ENCODE peak calls at places on chromosomes 3 and 15, in seven cellular contexts. P, J, X, V, S, Q and A are unnamed samples. For H3K4me1, the result is how much of the 10 kb centered on the place peaks cover.

GRCh38 chr3:87674397-87675161 is 384.2 kb downstream of the CGGBP1 start:
- DNase-seq in P (no peak), J (no peak), X (no peak), V (no peak), S (no peak), Q (no peak), A (no peak)

GRCh38 chr3:195762611-195763247 is 42.0 kb downstream of the MUC20 start:
- DNase-seq in P (no peak), J (no peak), X (no peak), V (no peak), S (no peak), Q (no peak), A (no peak)

GRCh38 chr3:46719735-46720271 is 2.1 kb upstream of the PRSS50 start:
- DNase-seq in P (no peak), J (peak), X (peak), V (no peak), S (no peak), Q (no peak), A (no peak)

GRCh38 chr15:89303986-89304385 is 30.6 kb downstream of the POLG start:
- DNase-seq in P (no peak), J (no peak), X (no peak), V (no peak), S (peak), Q (no peak), A (no peak)

GRCh38 chr3:156536524-156537316 is 18.2 kb downstream of the SSR3 start:
- DNase-seq in P (no peak), J (no peak), X (no peak), V (no peak), S (peak), Q (no peak), A (no peak)

GRCh38 chr3:44995142-44995770 is 19.2 kb downstream of the EXOSC7 start:
- DNase-seq in P (peak), J (no peak), X (peak), V (no peak), S (peak), Q (peak), A (no peak)

GRCh38 chr3:47583320-47584075 is 4.8 kb upstream of the CSPG5 start:
- DNase-seq in P (no peak), J (no peak), X (no peak), V (no peak), S (peak), Q (no peak), A (no peak)

GRCh38 chr15:45522931-45523331 is 376 bp upstream of the SLC30A4 start:
- DNase-seq in P (no peak), J (peak), X (no peak), V (peak), S (peak), Q (no peak), A (no peak)

GRCh38 chr3:130692455-130692854 is 54.2 kb downstream of the PIK3R4 start:
- DNase-seq in P (no peak), J (no peak), X (no peak), V (no peak), S (peak), Q (no peak), A (no peak)

GRCh38 chr3:85875589-85875988 is 916.8 kb downstream of the CADM2 start:
- DNase-seq in P (no peak), J (no peak), X (no peak), V (no peak), S (no peak), Q (no peak), A (no peak)

GRCh38 chr3:98291332-98291957 is 9.1 kb downstream of the OR5H2 start:
- DNase-seq in P (no peak), J (no peak), X (no peak), V (no peak), S (no peak), Q (no peak), A (no peak)

GRCh38 chr3:31919528-31919927 is 61.5 kb downstream of the OSBPL10 start:
- DNase-seq in P (no peak), J (no peak), X (no peak), V (no peak), S (no peak), Q (no peak), A (no peak)

GRCh38 chr3:132256984-132257383 is 60.2 kb upstream of the ACP3 start:
- DNase-seq in P (peak), J (no peak), X (no peak), V (no peak), S (peak), Q (peak), A (no peak)

GRCh38 chr3:35505181-35505580 is 134.1 kb upstream of the ARPP21 start:
- DNase-seq in P (peak), J (no peak), X (no peak), V (no peak), S (no peak), Q (no peak), A (no peak)

GRCh38 chr3:125589743-125590142 is 5.6 kb downstream of the OSBPL11 start:
- DNase-seq in P (no peak), J (no peak), X (no peak), V (no peak), S (no peak), Q (no peak), A (no peak)

GRCh38 chr3:23203651-23204111 is 554 bp downstream of the UBE2E2 start:
- DNase-seq in P (peak), J (no peak), X (peak), V (peak), S (peak), Q (no peak), A (no peak)

GRCh38 chr3:122681294-122682015 is 816 bp downstream of the PARP14 start:
- DNase-seq in P (no peak), J (no peak), X (no peak), V (no peak), S (no peak), Q (peak), A (no peak)

GRCh38 chr3:123768480-123769359 is 115.4 kb downstream of the MYLK start:
- DNase-seq in P (no peak), J (no peak), X (no peak), V (no peak), S (no peak), Q (no peak), A (no peak)

GRCh38 chr3:15645246-15645645 is 43.7 kb downstream of the BTD start:
- DNase-seq in P (no peak), J (no peak), X (no peak), V (no peak), S (no peak), Q (no peak), A (no peak)
- H3K4me1 ChIP-seq in P (under half), J (under half), X (under half), V (under half), S (under half), Q (under half), A (under half)

DNA sequence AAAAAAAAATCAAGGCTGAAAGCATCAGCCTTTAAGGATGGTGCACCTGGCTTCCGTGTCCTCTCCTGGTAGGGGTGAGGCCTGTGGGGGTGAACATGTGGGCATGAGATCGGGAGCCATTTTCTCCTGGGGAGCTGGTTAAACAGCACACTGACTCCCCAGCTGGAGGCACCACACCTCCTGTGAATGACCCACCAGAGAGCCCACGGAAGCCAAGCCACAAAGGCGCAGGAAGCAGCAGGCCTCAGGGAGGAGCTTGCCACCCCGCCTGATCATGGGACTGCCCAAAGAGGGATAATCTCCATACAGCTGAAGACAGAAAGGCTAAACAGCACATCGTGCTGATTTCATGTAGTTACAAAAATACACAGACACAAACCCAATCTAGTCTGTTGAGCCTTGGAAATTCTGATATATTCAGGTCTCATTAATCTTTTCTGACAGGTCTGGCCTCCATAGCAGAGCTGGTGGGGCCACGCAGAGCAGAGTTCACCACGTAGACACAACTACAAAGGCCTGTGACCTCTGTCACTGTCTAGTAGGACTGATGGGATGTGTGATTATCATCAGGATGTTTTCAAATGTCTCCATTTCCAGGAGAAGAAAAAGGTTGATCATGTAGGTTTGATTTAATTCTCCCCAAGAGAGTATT is 75.1 kb downstream of the DUT start:
- DNase-seq in P (no peak), J (no peak), X (no peak), V (no peak), S (no peak), Q (no peak), A (no peak)
- H3K4me1 ChIP-seq in P (under half), J (under half), X (under half), V (under half), S (under half), Q (under half), A (under half)

DNA sequence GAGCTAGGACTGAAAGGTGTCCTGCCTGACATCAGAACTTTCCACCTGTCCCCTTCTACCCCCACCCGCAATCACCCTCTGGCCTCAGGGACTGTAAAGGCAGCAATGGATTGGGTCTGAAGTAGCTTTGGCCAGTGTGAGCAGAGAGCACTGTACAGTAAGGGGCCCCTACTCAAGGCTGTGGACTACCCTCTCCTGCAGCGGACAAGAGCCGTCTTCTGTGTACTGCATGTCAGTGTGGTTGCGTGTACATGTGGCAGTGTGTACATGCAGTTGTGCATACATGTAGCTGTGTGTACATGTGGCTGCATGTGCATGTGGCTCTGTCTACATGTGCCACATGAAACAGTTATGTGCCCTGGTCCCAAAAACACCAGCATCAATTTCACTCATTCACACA is 205.9 kb upstream of the LINGO1 start:
- DNase-seq in P (no peak), J (no peak), X (peak), V (no peak), S (no peak), Q (no peak), A (no peak)
- H3K4me1 ChIP-seq in P (under half), J (under half), X (under half), V (under half), S (under half), Q (under half), A (under half)

GRCh38 chr3:52707585-52707984 is 1.7 kb downstream of the SPCS1 start:
- DNase-seq in P (no peak), J (no peak), X (no peak), V (no peak), S (no peak), Q (no peak), A (no peak)

GRCh38 chr3:52712291-52713212 is 6.6 kb downstream of the SPCS1 start:
- DNase-seq in P (no peak), J (no peak), X (no peak), V (no peak), S (no peak), Q (no peak), A (no peak)

GRCh38 chr3:52705688-52706686 is at the start of the genes GLT8D1 and SPCS1:
- DNase-seq in P (peak), J (peak), X (peak), V (peak), S (peak), Q (peak), A (peak)

GRCh38 chr3:52714335-52715302 is 8.7 kb downstream of the SPCS1 start:
- DNase-seq in P (peak), J (no peak), X (no peak), V (no peak), S (no peak), Q (no peak), A (no peak)

DNA sequence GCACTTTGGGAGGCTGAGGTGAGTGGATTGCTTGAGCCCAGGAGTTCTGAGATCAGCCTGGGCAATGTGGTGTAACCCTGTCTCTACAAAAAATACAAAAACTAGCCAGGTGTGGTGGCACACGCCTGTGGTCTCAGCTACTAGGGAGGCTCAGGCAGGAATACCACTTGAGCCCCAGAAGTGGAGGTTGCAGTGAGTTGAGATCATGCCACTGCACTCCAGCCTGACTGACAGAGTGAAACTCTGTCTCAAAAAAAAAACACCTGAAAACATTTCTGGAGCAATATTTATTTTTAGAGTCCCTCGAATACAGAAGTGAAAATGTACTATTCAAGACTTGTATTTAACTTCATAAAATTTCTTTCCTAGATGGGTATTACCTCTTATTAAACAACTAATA is 4.6 kb downstream of the SPCS1 start:
- DNase-seq in P (no peak), J (no peak), X (no peak), V (no peak), S (no peak), Q (no peak), A (no peak)
- H3K4me1 ChIP-seq in P (under half), J (under half), X (under half), V (under half), S (under half), Q (under half), A (under half)

GRCh38 chr3:11574981-11575669 is 68.6 kb downstream of the VGLL4 start:
- DNase-seq in P (no peak), J (no peak), X (no peak), V (no peak), S (no peak), Q (no peak), A (no peak)
- H3K4me1 ChIP-seq in P (under half), J (under half), X (half or more), V (under half), S (under half), Q (under half), A (under half)

GRCh38 chr3:43391621-43392020 is 105.3 kb downstream of the SNRK start:
- DNase-seq in P (no peak), J (no peak), X (no peak), V (no peak), S (no peak), Q (no peak), A (no peak)
- H3K4me1 ChIP-seq in P (under half), J (under half), X (under half), V (under half), S (under half), Q (under half), A (half or more)

GRCh38 chr3:58003093-58003492 is 5.1 kb upstream of the FLNB start:
- DNase-seq in P (no peak), J (no peak), X (no peak), V (no peak), S (no peak), Q (no peak), A (no peak)
- H3K4me1 ChIP-seq in P (under half), J (under half), X (under half), V (under half), S (under half), Q (under half), A (under half)